ENCODE peak calls at places on chromosomes 11 and 22, in ten cellular contexts. Q is mucosa of descending colon, L is mesendoderm, V is T-helper 1 cell, D is fibroblast of pulmonary artery, E is cardiac septum, F is tibial artery, G is Daoy, Z is skeletal muscle cell, W is amniotic stem cell. R is an unnamed sample.

GRCh38 chr11:13364388-13364787 is 86.8 kb downstream of the BMAL1 start:
- DNase-seq in W (no peak), V (no peak), G (peak), D (no peak), Q (no peak), Z (no peak), F (no peak), E (no peak), L (peak), R (peak)

GRCh38 chr11:59550368-59550841 is 39.1 kb downstream of the OR4D9 start:
- DNase-seq in E (peak), Q (peak), D (peak), Z (peak), G (peak), F (peak), W (peak), L (peak), V (peak), R (peak)

GRCh38 chr11:7592706-7593105 is 78.9 kb downstream of the PPFIBP2 start:
- DNase-seq in V (no peak), Q (no peak), G (peak), E (peak), L (no peak), W (no peak), D (peak), F (peak), Z (no peak), R (no peak)

GRCh38 chr22:27835446-27835845 is 33.9 kb upstream of the MN1 start:
- DNase-seq in G (peak), Z (no peak), Q (no peak), E (no peak), V (no peak), F (no peak), L (peak), D (no peak), W (no peak), R (peak)

GRCh38 chr11:95231881-95232605 is 1.0 kb upstream of the SESN3 start:
- DNase-seq in W (peak), V (peak), Q (peak), F (peak), G (peak), Z (no peak), L (peak), E (peak), D (peak), R (peak)

GRCh38 chr11:4960877-4961276 is 5.4 kb upstream of the OR51A2 start:
- DNase-seq in V (no peak), F (no peak), L (no peak), Z (no peak), G (no peak), W (no peak), E (no peak), Q (no peak), D (no peak), R (no peak)

GRCh38 chr11:41459602-41460405 is at the start of gene LRRC4C:
- DNase-seq in E (no peak), G (no peak), L (no peak), V (no peak), Q (no peak), D (no peak), Z (no peak), W (no peak), F (no peak), R (no peak)

GRCh38 chr11:1192741-1193325 is 30.0 kb upstream of the MUC5B start:
- DNase-seq in Q (no peak), F (peak), D (no peak), L (no peak), G (no peak), V (no peak), Z (no peak), E (peak), W (no peak), R (peak)

GRCh38 chr22:29563652-29564460 is 10.3 kb upstream of the THOC5 start:
- DNase-seq in L (no peak), F (no peak), G (no peak), Z (no peak), E (no peak), Q (no peak), W (no peak), D (no peak), V (no peak), R (no peak)

GRCh38 chr22:50688448-50688847 is 15.8 kb downstream of the SHANK3 start:
- DNase-seq in D (no peak), Q (no peak), F (peak), V (no peak), W (no peak), G (no peak), Z (no peak), L (no peak), E (peak), R (no peak)

GRCh38 chr22:49215840-49216239 is 611.8 kb downstream of the BRD1 start:
- DNase-seq in L (no peak), W (no peak), G (no peak), Q (no peak), V (no peak), F (peak), D (no peak), Z (no peak), E (no peak), R (peak)

GRCh38 chr11:119223856-119224255 is 17.7 kb downstream of the CBL start:
- DNase-seq in V (no peak), D (no peak), L (no peak), Z (no peak), F (no peak), Q (no peak), G (no peak), E (no peak), W (no peak), R (no peak)

GRCh38 chr22:47914481-47915097 is 1152.1 kb downstream of the TBC1D22A start:
- DNase-seq in E (no peak), V (no peak), W (no peak), L (no peak), Q (no peak), F (no peak), G (no peak), D (no peak), Z (no peak), R (no peak)

GRCh38 chr11:127895776-127896175 is 691.6 kb downstream of the ETS1 start:
- DNase-seq in F (no peak), Z (no peak), E (no peak), V (no peak), D (no peak), W (no peak), L (no peak), Q (no peak), G (no peak), R (no peak)

GRCh38 chr11:80638296-80638695 is 1197.5 kb upstream of the TENM4 start:
- DNase-seq in E (no peak), V (no peak), D (no peak), W (no peak), G (peak), L (no peak), F (no peak), Q (no peak), Z (no peak), R (no peak)

GRCh38 chr11:3835752-3836151 is 5.0 kb downstream of the RHOG start:
- DNase-seq in Z (no peak), L (no peak), W (no peak), F (no peak), Q (peak), E (no peak), V (no peak), G (no peak), D (no peak), R (no peak)

GRCh38 chr11:77299528-77299993 is 1.9 kb downstream of the GDPD4 start:
- DNase-seq in W (no peak), F (no peak), Z (no peak), G (peak), D (no peak), V (no peak), Q (peak), L (no peak), E (no peak), R (no peak)

GRCh38 chr11:117822031-117822521 is 2.5 kb downstream of the FXYD2 start:
- DNase-seq in G (peak), Q (peak), F (no peak), V (no peak), Z (no peak), D (peak), L (peak), E (no peak), W (no peak), R (peak)

GRCh38 chr11:72221386-72221785 is 3.2 kb upstream of the INPPL1 start:
- DNase-seq in W (no peak), L (no peak), Z (no peak), E (no peak), F (no peak), Q (no peak), V (no peak), G (no peak), D (no peak), R (peak)

GRCh38 chr11:32374261-32374711 is 61.1 kb downstream of the WT1 start:
- DNase-seq in L (peak), E (no peak), G (peak), W (no peak), F (no peak), Q (peak), V (no peak), D (peak), Z (no peak), R (peak)

GRCh38 chr11:72685560-72686480 is 11.6 kb upstream of the PDE2A start:
- DNase-seq in E (no peak), V (no peak), F (no peak), Z (no peak), D (peak), W (no peak), Q (peak), G (no peak), L (no peak), R (peak)

GRCh38 chr11:64007629-64008282 is 21.5 kb downstream of the OTUB1 start:
- DNase-seq in Z (no peak), W (no peak), F (peak), G (no peak), Q (peak), E (peak), V (no peak), L (peak), D (peak), R (peak)

GRCh38 chr22:45450931-45451651 is 37.6 kb downstream of the RIBC2 start:
- DNase-seq in V (no peak), E (no peak), W (peak), Q (no peak), Z (peak), D (peak), G (no peak), F (no peak), L (no peak), R (no peak)

GRCh38 chr11:64850979-64851567 is 6.6 kb upstream of the CDC42BPG start:
- DNase-seq in Q (peak), Z (no peak), W (no peak), F (no peak), G (peak), V (peak), E (no peak), D (no peak), L (no peak), R (peak)

GRCh38 chr11:127247261-127247660 is 246.7 kb upstream of the KIRREL3 start:
- DNase-seq in E (no peak), Q (no peak), Z (no peak), D (no peak), W (no peak), G (peak), V (no peak), L (peak), F (no peak), R (peak)

GRCh38 chr11:1082728-1083620 is 8.3 kb downstream of the MUC2 start:
- DNase-seq in L (no peak), W (no peak), Q (no peak), D (no peak), G (no peak), V (peak), F (peak), Z (no peak), E (peak), R (peak)

GRCh38 chr11:47889714-47890441 is 41.7 kb upstream of the NUP160 start:
- DNase-seq in Q (no peak), F (no peak), E (no peak), L (no peak), G (no peak), D (no peak), Z (no peak), W (no peak), V (no peak), R (no peak)

GRCh38 chr11:134155456-134155855 is 68.3 kb downstream of the NCAPD3 start:
- DNase-seq in Z (no peak), L (no peak), G (no peak), F (no peak), V (no peak), D (no peak), Q (no peak), E (no peak), W (no peak), R (no peak)

GRCh38 chr11:66743271-66743968 is 14.4 kb upstream of the SPTBN2 start:
- DNase-seq in D (no peak), V (no peak), E (no peak), W (no peak), G (peak), Q (peak), F (no peak), Z (no peak), L (no peak), R (no peak)

GRCh38 chr11:125371451-125371935 is 124.6 kb downstream of the FEZ1 start:
- DNase-seq in V (no peak), W (no peak), Z (no peak), E (no peak), G (no peak), D (no peak), F (no peak), Q (no peak), L (peak), R (peak)

GRCh38 chr22:47599753-47600152 is 837.3 kb downstream of the TBC1D22A start:
- DNase-seq in V (no peak), L (no peak), F (no peak), W (no peak), Z (no peak), E (peak), Q (no peak), D (no peak), G (no peak), R (no peak)

GRCh38 chr11:113789675-113790320 is 10.2 kb downstream of the CLDN25 start:
- DNase-seq in G (no peak), E (no peak), F (no peak), Z (no peak), V (no peak), W (no peak), D (no peak), L (peak), Q (no peak), R (peak)

GRCh38 chr22:46866591-46866990 is 104.1 kb downstream of the TBC1D22A start:
- DNase-seq in D (peak), G (no peak), V (no peak), F (no peak), Z (peak), W (peak), Q (no peak), L (peak), E (no peak), R (peak)

GRCh38 chr11:3022982-3023381 is 30.9 kb upstream of the NAP1L4 start:
- DNase-seq in D (peak), F (no peak), Q (no peak), V (no peak), L (peak), E (no peak), W (no peak), G (peak), Z (peak), R (no peak)